ENCODE peak calls at places on chromosomes 16 and 17, in four cellular contexts. One of them, this sample, is unnamed.

GRCh38 chr17:64083571-64084085 is 46.3 kb downstream of the ERN1 start:
- DNase-seq in suprapubic skin: no peak
- DNase-seq in heart left ventricle: no peak
- DNase-seq in Peyer's patch: no peak
- DNase-seq in this sample: no peak

GRCh38 chr17:36936455-36936934 is 780 bp upstream of the LHX1 start:
- DNase-seq in suprapubic skin: no peak
- DNase-seq in heart left ventricle: no peak
- DNase-seq in Peyer's patch: no peak
- DNase-seq in this sample: no peak

GRCh38 chr16:75479421-75479990 is 15.0 kb upstream of the TMEM170A start:
- DNase-seq in heart left ventricle: no peak
- DNase-seq in suprapubic skin: no peak
- DNase-seq in Peyer's patch: no peak
- DNase-seq in this sample: no peak

GRCh38 chr17:78618264-78619066 is 41.3 kb upstream of the DNAH17 start:
- DNase-seq in suprapubic skin: no peak
- DNase-seq in Peyer's patch: no peak
- DNase-seq in heart left ventricle: peak; percentile 51
- DNase-seq in this sample: no peak

GRCh38 chr17:80049986-80050385 is 13.5 kb downstream of the CCDC40 start:
- DNase-seq in suprapubic skin: no peak
- DNase-seq in heart left ventricle: no peak
- DNase-seq in Peyer's patch: no peak
- DNase-seq in this sample: no peak

GRCh38 chr16:85514295-85514600 is 98.9 kb upstream of the GSE1 start:
- DNase-seq in suprapubic skin: no peak
- DNase-seq in heart left ventricle: no peak
- DNase-seq in Peyer's patch: no peak
- DNase-seq in this sample: no peak

GRCh38 chr17:77328823-77329740 is 188.3 kb downstream of the SEC14L1 start:
- DNase-seq in Peyer's patch: peak; percentile 14
- DNase-seq in suprapubic skin: peak; percentile 69
- DNase-seq in heart left ventricle: no peak
- DNase-seq in this sample: peak; percentile 85

GRCh38 chr17:17062866-17063265 is 20.6 kb downstream of the MPRIP start:
- DNase-seq in suprapubic skin: no peak
- DNase-seq in heart left ventricle: no peak
- DNase-seq in Peyer's patch: no peak
- DNase-seq in this sample: no peak

GRCh38 chr17:28334176-28334575 is 1.1 kb downstream of the IFT20 start:
- DNase-seq in suprapubic skin: no peak
- DNase-seq in heart left ventricle: no peak
- DNase-seq in Peyer's patch: no peak
- DNase-seq in this sample: no peak

GRCh38 chr16:30740364-30741251 is 7.6 kb upstream of the PHKG2 start:
- DNase-seq in Peyer's patch: no peak
- DNase-seq in suprapubic skin: peak; percentile 94
- DNase-seq in heart left ventricle: peak; percentile 91
- DNase-seq in this sample: no peak

GRCh38 chr17:73390221-73390620 is 78.4 kb upstream of the CDC42EP4 start:
- DNase-seq in Peyer's patch: no peak
- DNase-seq in heart left ventricle: no peak
- DNase-seq in suprapubic skin: no peak
- DNase-seq in this sample: no peak

DNA sequence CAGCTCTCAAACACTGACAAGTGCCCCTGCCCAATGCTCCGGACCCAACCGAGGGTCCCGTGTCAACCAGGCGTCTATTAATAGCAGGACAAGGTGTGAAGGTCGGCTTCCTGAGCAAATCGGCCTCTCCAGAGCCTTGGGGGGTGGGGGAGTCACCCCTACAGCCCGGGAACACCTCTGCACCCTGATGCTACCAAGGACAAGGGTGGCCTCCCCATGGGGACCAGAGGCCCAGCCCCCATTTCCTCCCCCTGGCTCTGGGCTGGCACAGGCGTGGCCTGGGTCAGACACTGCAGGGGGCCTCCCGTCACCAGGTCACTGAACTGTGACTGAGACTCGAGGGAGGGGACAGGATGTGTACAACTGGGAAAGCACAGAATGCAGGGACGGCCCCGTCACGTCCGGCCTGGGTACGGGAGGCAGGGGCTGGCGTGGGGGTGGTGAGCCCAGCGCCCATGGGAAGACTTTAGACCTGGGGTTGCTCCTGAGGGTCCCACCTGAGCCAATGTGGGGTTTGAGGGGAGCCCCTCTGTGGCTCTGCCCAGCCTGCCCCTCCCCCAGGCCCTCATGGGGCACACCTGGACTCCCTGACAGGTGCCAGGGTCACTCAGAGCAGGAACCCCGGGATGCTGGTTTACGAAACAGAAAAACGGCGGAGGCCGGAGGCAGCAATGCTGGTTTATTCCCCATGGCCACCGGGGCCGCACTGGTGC is 579 bp upstream of the CYBA start:
- DNase-seq in heart left ventricle: peak; percentile 55
- DNase-seq in suprapubic skin: no peak
- DNase-seq in Peyer's patch: peak; percentile 96
- DNase-seq in this sample: no peak
- TF ChIP-seq POLR2A in heart left ventricle: no peak
- TF ChIP-seq POLR2A in suprapubic skin: no peak
- TF ChIP-seq POLR2A in Peyer's patch: no peak
- TF ChIP-seq POLR2A in this sample: no peak

DNA sequence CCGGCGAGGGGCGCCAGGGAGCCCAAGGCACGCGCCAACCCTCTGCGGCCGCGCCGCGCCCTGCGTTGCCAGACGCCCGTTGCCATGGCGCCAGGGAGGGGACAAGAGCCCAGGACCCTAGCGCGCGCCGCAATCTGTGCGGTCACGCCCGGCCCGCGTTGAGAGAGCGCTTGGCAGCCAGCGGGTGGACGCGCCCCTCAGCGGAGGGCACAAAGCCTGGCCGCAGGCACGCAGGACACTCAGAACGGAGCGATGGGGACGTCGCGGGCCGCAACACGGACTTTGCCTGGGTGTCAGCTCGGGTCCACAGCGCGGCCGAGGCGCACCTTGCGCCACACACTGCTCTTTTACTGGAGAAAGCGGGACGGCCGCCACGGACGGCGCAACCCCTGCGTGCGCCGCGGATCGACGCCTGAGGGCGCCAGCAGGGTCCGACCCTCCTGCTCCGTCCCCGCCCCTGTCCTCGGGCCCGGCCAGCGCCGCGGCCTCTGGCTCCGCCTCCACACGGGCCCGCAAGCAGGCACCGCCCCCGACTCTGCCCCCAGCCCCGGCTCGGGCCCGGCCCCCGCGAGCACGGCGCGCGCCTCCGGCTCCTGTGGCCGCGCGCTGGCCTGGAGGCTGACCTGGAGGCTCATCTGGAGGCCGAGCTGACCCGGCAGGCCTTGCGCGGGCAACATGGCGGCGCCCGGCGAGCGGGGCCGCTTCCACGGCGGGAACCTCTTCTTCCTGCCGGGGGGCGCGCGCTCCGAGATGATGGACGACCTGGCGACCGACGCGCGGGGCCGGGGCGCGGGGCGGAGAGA is at the start of gene GFER:
- DNase-seq in heart left ventricle: peak; percentile 94
- DNase-seq in Peyer's patch: peak; percentile 78
- DNase-seq in suprapubic skin: peak; percentile 89
- DNase-seq in this sample: no peak
- TF ChIP-seq CTCF in heart left ventricle: peak; percentile 26
- TF ChIP-seq CTCF in Peyer's patch: peak; percentile 29
- TF ChIP-seq CTCF in suprapubic skin: no peak
- TF ChIP-seq CTCF in this sample: peak; percentile 6

GRCh38 chr16:3123986-3124886 is 10.6 kb upstream of the ZNF213 start:
- DNase-seq in Peyer's patch: peak; percentile 99
- DNase-seq in heart left ventricle: peak; percentile 97
- DNase-seq in suprapubic skin: peak; percentile 99
- DNase-seq in this sample: no peak

GRCh38 chr16:3134338-3135119 is at the start of gene ZNF213:
- DNase-seq in heart left ventricle: peak; percentile 98
- DNase-seq in Peyer's patch: peak; percentile 94
- DNase-seq in suprapubic skin: peak; percentile 98
- DNase-seq in this sample: no peak

GRCh38 chr16:3127745-3128144 is 7.1 kb upstream of the ZNF213 start:
- DNase-seq in suprapubic skin: no peak
- DNase-seq in Peyer's patch: no peak
- DNase-seq in heart left ventricle: no peak
- DNase-seq in this sample: no peak

GRCh38 chr16:3131755-3132377 is 3.0 kb upstream of the ZNF213 start:
- DNase-seq in Peyer's patch: peak; percentile 31
- DNase-seq in suprapubic skin: no peak
- DNase-seq in heart left ventricle: peak; percentile 40
- DNase-seq in this sample: no peak

GRCh38 chr16:3129137-3130131 is 5.4 kb upstream of the ZNF213 start:
- DNase-seq in heart left ventricle: peak; percentile 80
- DNase-seq in suprapubic skin: no peak
- DNase-seq in Peyer's patch: peak; percentile 78
- DNase-seq in this sample: no peak
- TF ChIP-seq POLR2A in heart left ventricle: no peak
- TF ChIP-seq POLR2A in suprapubic skin: no peak
- TF ChIP-seq POLR2A in Peyer's patch: peak; percentile 15
- TF ChIP-seq POLR2A in this sample: no peak

DNA sequence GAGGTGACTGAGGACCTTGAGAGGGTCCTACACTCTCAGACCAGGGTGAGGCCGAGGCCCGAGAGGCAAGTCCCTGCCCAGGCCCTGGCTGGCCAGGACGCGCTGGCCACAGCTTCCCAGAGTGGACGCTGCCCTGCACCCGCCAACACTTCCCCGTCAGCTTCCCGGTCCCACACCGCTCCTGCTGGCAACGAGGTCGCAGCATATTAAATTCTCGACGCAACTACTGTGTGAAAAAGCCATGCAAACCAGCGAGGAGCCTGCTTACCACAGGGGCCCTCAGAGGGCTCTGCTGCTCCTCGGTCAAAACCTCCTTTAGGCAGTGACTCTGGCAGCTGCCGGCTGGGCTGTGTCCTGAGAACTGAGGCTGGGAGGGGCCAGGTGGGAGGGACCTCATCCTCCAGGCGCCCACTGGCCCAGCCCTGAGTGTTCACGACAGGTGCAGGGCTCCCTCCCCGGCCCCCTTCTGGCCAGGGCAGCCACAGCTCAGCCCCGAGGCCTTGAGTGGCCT is 2.1 kb upstream of the TEX19 start:
- DNase-seq in Peyer's patch: no peak
- DNase-seq in heart left ventricle: no peak
- DNase-seq in suprapubic skin: no peak
- DNase-seq in this sample: no peak
- TF ChIP-seq CTCF in Peyer's patch: no peak
- TF ChIP-seq CTCF in heart left ventricle: no peak
- TF ChIP-seq CTCF in suprapubic skin: no peak
- TF ChIP-seq CTCF in this sample: no peak

DNA sequence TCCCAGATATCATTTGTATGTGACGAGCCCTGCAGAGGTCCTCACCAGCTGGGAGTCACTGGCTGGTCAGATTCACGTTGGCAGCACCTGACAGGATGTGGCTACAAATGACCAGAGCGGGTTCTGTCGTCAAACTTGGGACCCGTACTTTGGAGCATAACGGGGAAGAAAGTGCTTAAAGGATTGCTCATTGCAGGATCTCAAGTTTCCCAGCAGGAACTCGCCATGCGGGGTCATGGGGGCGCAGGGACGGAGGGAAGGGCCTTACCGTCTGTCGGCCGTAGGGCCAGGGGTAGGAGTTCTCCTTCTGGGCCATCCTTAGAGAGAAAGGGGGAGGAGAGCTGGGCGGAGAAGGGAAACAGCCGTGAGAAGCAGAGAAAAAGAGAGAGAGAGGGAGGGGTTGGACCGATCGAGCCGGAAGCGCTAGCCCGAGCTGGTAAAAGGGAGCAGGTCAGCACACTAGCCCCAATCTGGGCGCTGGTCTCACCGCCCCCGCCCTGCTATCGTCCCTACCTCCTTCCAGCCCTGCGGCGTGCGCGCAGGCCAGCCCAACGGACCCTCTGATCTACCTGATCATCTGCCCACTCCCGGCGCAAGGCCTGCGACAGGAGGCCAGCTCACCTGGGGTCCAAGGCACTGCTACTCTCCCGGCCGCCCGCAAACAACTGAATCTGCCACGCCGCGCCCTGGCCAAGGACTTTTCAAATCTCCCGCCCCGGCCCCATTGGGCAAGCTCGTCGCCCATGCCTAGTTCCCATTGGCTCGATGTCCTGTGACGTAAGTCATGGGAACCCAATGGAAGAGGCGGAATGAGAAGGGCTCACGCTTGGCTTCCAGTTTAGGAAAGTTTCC is at the start of gene AURKB:
- DNase-seq in heart left ventricle: peak; percentile 97
- DNase-seq in Peyer's patch: peak; percentile 95
- DNase-seq in suprapubic skin: peak; percentile 98
- DNase-seq in this sample: peak; percentile 93
- TF ChIP-seq POLR2A in heart left ventricle: no peak
- TF ChIP-seq POLR2A in Peyer's patch: peak; percentile 9
- TF ChIP-seq POLR2A in suprapubic skin: no peak
- TF ChIP-seq POLR2A in this sample: no peak

GRCh38 chr16:15650698-15651161 is 685 bp downstream of the NDE1 start:
- DNase-seq in heart left ventricle: peak; percentile 47
- DNase-seq in suprapubic skin: no peak
- DNase-seq in Peyer's patch: no peak
- DNase-seq in this sample: no peak

GRCh38 chr16:15652293-15653001 is 2.4 kb downstream of the NDE1 start:
- DNase-seq in suprapubic skin: no peak
- DNase-seq in heart left ventricle: no peak
- DNase-seq in Peyer's patch: no peak
- DNase-seq in this sample: no peak

GRCh38 chr16:15653227-15653626 is 3.2 kb downstream of the NDE1 start:
- DNase-seq in suprapubic skin: no peak
- DNase-seq in Peyer's patch: no peak
- DNase-seq in heart left ventricle: peak; percentile 46
- DNase-seq in this sample: no peak

GRCh38 chr16:15658149-15658548 is 8.1 kb downstream of the NDE1 start:
- DNase-seq in suprapubic skin: no peak
- DNase-seq in heart left ventricle: no peak
- DNase-seq in Peyer's patch: no peak
- DNase-seq in this sample: no peak

DNA sequence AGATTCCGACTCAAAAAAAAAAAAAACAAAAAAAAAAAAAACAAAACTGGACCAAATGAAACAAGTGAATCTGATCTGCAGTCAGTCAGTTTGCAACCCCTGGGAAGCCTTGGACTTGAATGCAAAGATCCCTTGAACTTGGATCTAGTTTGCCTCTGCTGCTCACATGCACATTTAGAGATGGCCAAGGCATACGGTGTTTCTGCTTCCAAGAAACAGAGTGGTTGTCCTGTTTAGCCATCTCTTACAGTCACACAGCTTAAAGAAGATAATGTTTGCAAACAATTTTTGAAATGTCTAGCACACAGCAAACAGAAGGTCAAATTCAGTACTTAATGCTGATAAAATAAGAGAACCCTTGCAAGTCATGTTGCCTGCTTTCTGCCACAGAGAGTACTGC is 4.5 kb downstream of the NDE1 start:
- DNase-seq in heart left ventricle: no peak
- DNase-seq in Peyer's patch: no peak
- DNase-seq in suprapubic skin: no peak
- DNase-seq in this sample: no peak
- TF ChIP-seq CTCF in heart left ventricle: no peak
- TF ChIP-seq CTCF in Peyer's patch: no peak
- TF ChIP-seq CTCF in suprapubic skin: no peak
- TF ChIP-seq CTCF in this sample: no peak

GRCh38 chr17:1714980-1715802 is 5.0 kb upstream of the TLCD2 start:
- DNase-seq in suprapubic skin: peak; percentile 95
- DNase-seq in heart left ventricle: peak; percentile 96
- DNase-seq in Peyer's patch: no peak
- DNase-seq in this sample: peak; percentile 99
- TF ChIP-seq POLR2A in suprapubic skin: peak; percentile 73
- TF ChIP-seq POLR2A in heart left ventricle: peak; percentile 24
- TF ChIP-seq POLR2A in Peyer's patch: peak; percentile 89
- TF ChIP-seq POLR2A in this sample: peak; percentile 54